ENCODE peak calls at places on chromosomes 5 and 9, in four cellular contexts. F is H9, B is mesenchymal stem cell, H is IMR-90. J is an unnamed sample. For H3K4me1, the result is how much of the 10 kb centered on the place peaks cover.

GRCh38 chr9:102841376-102841775 is 153.8 kb upstream of the CYLC2 start:
- DNase-seq in H (no peak), B (no peak), F (no peak), J (no peak)

GRCh38 chr9:93397664-93398381 is 53.7 kb upstream of the FAM120A start:
- DNase-seq in F (no peak), B (peak), H (peak), J (no peak)

GRCh38 chr5:14370386-14370785 is 211.2 kb upstream of the OTULINL start:
- DNase-seq in B (no peak), F (no peak), H (no peak), J (no peak)

GRCh38 chr5:143362828-143363227 is 40.7 kb downstream of the NR3C1 start:
- DNase-seq in F (no peak), B (no peak), H (no peak), J (no peak)

GRCh38 chr5:139385061-139385889 is 2.2 kb upstream of the SLC23A1 start:
- DNase-seq in H (no peak), B (peak), F (no peak), J (no peak)

GRCh38 chr5:154972476-154973080 is 31.7 kb downstream of the MRPL22 start:
- DNase-seq in H (peak), B (peak), F (peak), J (no peak)

GRCh38 chr9:4027616-4028015 is 272.3 kb downstream of the GLIS3 start:
- DNase-seq in B (no peak), H (no peak), F (no peak), J (no peak)

GRCh38 chr5:98771389-98772109 is 1.9 kb upstream of the RGMB start:
- DNase-seq in F (peak), H (peak), B (peak), J (no peak)

GRCh38 chr9:27303219-27303618 is 6.3 kb upstream of the EQTN start:
- DNase-seq in B (peak), F (peak), H (peak), J (no peak)

GRCh38 chr9:122126340-122127333 is 32.9 kb downstream of the NDUFA8 start:
- DNase-seq in H (peak), B (peak), F (peak), J (peak)

GRCh38 chr5:81759632-81760005 is 8.7 kb upstream of the SSBP2 start:
- DNase-seq in B (no peak), F (no peak), H (no peak), J (no peak)

GRCh38 chr5:97297063-97297715 is 114.1 kb upstream of the RIOK2 start:
- DNase-seq in H (peak), F (peak), B (peak), J (peak)

GRCh38 chr5:143208781-143209510 is 194.5 kb downstream of the NR3C1 start:
- DNase-seq in B (no peak), F (no peak), H (peak), J (no peak)

GRCh38 chr5:39217365-39218281 is 1.7 kb downstream of the FYB1 start:
- DNase-seq in F (peak), H (peak), B (peak), J (no peak)

GRCh38 chr5:73199671-73200070 is 26.7 kb downstream of the TMEM174 start:
- DNase-seq in B (no peak), H (no peak), F (no peak), J (peak)

GRCh38 chr5:164203581-164204225 is 698.3 kb downstream of the MAT2B start:
- DNase-seq in F (no peak), B (no peak), H (peak), J (no peak)

GRCh38 chr9:82216435-82216834 is 227.9 kb downstream of the SPATA31D1 start:
- DNase-seq in B (no peak), F (no peak), H (no peak), J (no peak)

GRCh38 chr5:141354900-141355469 is at the start of gene PCDHGA4:
- DNase-seq in H (peak), F (no peak), B (no peak), J (no peak)

GRCh38 chr5:80192507-80193241 is 63.2 kb downstream of the SERINC5 start:
- DNase-seq in F (no peak), H (peak), B (peak), J (no peak)

GRCh38 chr5:143055596-143056330 is 285.6 kb downstream of the ARHGAP26 start:
- DNase-seq in B (peak), F (no peak), H (peak), J (no peak)

GRCh38 chr5:177434437-177434836 is 8.0 kb downstream of the GRK6 start:
- DNase-seq in F (no peak), H (no peak), B (no peak), J (no peak)

GRCh38 chr5:127525181-127525580 is 7.7 kb downstream of the PRRC1 start:
- DNase-seq in F (no peak), B (no peak), H (no peak), J (no peak)

GRCh38 chr5:63125862-63126261 is 547.2 kb downstream of the LRRC70 start:
- DNase-seq in F (no peak), H (peak), B (peak), J (no peak)

GRCh38 chr9:92804727-92805126 is 40.1 kb upstream of the BICD2 start:
- DNase-seq in F (no peak), H (no peak), B (no peak), J (no peak)

GRCh38 chr5:150656191-150657132 is 4.6 kb upstream of the MYOZ3 start:
- DNase-seq in B (peak), F (peak), H (no peak), J (peak)

GRCh38 chr9:122227576-122227903 is 1.2 kb downstream of the LHX6 start:
- DNase-seq in F (no peak), B (no peak), H (no peak), J (no peak)

GRCh38 chr5:151063136-151063544 is 17.7 kb downstream of the TNIP1 start:
- DNase-seq in B (peak), F (no peak), H (peak), J (no peak)

GRCh38 chr5:1834721-1835425 is 33.7 kb downstream of the NDUFS6 start:
- DNase-seq in B (no peak), F (no peak), H (no peak), J (no peak)

GRCh38 chr5:1299961-1300360 is 5.1 kb upstream of the TERT start:
- DNase-seq in F (peak), H (no peak), B (no peak), J (no peak)

GRCh38 chr5:163910226-163910625 is 404.8 kb downstream of the MAT2B start:
- DNase-seq in F (no peak), B (no peak), H (peak), J (no peak)

GRCh38 chr9:89879276-89879675 is 274.5 kb downstream of the GADD45G start:
- DNase-seq in F (no peak), H (no peak), B (no peak), J (no peak)

GRCh38 chr9:109172935-109173334 is 5.9 kb upstream of the FRRS1L start:
- DNase-seq in F (no peak), B (no peak), H (no peak), J (no peak)

GRCh38 chr5:3103241-3103855 is 351.9 kb upstream of the IRX2 start:
- DNase-seq in H (no peak), B (no peak), F (peak), J (no peak)

GRCh38 chr9:134061019-134061687 is 6.7 kb downstream of the BRD3 start:
- DNase-seq in H (no peak), B (no peak), F (peak), J (peak)

GRCh38 chr9:134063876-134064450 is 3.9 kb downstream of the BRD3 start:
- DNase-seq in H (no peak), F (peak), B (no peak), J (no peak)

GRCh38 chr9:134063088-134063875 is 4.5 kb downstream of the BRD3 start:
- DNase-seq in B (no peak), H (no peak), F (peak), J (peak)

GRCh38 chr9:134061688-134062371 is 6.0 kb downstream of the BRD3 start:
- DNase-seq in B (no peak), H (no peak), F (peak), J (no peak)

DNA sequence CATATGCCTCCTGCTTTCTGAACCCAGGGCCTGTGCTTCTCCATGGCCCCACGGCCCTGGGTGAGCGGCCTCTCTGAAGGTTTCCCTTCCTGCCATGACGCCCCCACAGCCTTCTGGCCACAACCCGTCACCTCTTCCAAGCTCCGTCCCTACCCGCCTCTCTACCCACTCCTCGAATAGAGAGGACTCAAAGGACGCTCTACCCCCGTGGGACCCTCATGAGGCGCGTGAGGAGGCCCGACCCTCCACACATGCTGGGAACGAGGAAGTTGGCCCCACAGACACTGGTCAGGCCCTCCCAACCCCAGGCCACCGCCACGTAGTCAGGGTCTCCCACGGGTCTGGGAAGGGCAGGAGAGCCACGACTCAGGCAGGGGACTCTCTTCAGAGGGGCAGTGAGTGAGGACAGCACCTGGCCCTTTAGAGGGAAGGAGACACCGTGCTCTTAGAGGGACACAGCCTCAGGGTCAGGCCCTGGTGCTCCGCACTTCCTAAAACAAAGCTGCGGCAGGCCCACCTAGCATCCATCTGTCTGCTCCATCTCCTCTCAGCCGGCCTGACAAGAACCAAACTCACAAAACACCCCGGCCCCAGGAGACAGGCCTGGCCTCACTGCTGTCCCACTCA is 5.3 kb downstream of the BRD3 start:
- DNase-seq in F (peak), B (no peak), H (no peak), J (no peak)
- H3K4ac ChIP-seq in F (no peak), B (no peak), H (no peak), J (no peak)

GRCh38 chr9:134344068-134344820 is 18.0 kb downstream of the RXRA start:
- DNase-seq in H (peak), F (no peak), B (no peak), J (no peak)
- H3K4me1 ChIP-seq in H (under half), F (under half), B (half or more), J (under half)

GRCh38 chr9:127424669-127424986 is 446 bp downstream of the ZNF79 start:
- DNase-seq in H (no peak), B (no peak), F (no peak), J (no peak)

GRCh38 chr9:127422133-127422782 is 1.9 kb upstream of the ZNF79 start:
- DNase-seq in H (no peak), B (no peak), F (no peak), J (no peak)

GRCh38 chr9:127422787-127423186 is 1.4 kb upstream of the ZNF79 start:
- DNase-seq in B (no peak), F (no peak), H (no peak), J (no peak)

GRCh38 chr9:127423591-127423933 is 620 bp upstream of the ZNF79 start:
- DNase-seq in F (no peak), H (no peak), B (no peak), J (no peak)

DNA sequence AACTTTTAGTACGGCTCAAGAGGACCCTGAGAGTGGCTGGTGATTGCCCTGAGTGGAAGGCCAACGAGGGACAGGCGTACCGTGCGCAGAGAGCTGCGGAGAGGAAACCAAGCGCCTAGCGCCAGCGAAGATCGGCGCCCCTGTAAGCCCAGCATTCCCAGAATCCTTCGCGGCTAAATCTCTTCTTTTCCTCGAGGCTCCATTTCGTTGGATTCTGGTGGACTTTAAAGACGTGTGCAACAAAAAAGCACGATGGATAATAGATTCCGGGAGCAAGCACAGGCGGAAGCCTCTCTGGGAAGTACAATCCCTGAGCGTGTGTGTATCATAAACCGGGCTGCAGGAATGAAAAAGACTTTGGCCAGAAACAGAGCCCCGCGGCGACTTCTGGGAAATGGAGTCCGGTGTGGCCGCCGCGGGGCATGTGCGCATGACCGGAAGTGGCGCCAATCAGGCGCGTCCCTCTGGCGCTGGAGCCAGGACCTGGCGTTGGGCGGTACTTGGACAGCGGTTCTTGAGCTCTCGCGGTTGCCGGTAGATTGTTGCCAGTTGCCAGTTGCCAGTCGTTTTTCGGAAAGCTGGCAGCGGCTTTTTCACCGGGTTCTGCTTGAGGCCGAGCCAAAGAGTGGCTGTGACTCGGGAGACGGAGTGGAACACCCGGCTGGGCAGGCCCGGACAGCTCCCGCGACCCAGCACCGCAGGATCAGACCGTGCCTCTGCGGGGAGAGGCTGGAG is at the start of gene ZNF79:
- DNase-seq in H (peak), F (peak), B (peak), J (peak)
- H3K4ac ChIP-seq in H (peak), F (no peak), B (no peak), J (peak)

DNA sequence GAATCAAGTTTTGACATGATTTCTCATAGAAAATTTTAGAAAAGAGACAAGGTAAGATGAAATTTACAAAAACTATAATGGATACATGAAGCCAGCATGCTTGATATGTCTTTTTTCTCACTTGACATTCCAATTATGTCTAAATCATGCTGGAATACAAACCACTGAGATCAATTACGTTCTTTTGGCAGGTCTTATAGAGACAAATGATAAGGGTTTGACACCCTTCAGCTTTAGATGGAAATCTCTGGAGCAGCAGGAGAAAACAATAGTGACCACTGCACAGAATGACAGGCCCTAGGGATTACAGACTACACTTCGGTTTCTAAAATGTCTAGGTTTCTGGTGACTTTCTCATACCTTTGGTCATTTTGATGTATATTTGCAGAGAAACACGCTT is 342.9 kb downstream of the TRPM3 start:
- DNase-seq in F (no peak), B (no peak), H (no peak), J (no peak)
- H3K4me1 ChIP-seq in F (under half), B (under half), H (under half), J (under half)

J was measured in H1.